ENCODE peak calls at places on chromosomes 7 and 10, in six cellular contexts. V is mammary epithelial cell, N is stomach, T is colonic mucosa, O is HCT116, X is IMR-90. J is an unnamed sample.

GRCh38 chr7:35519971-35520809 is 174.7 kb downstream of the HERPUD2 start:
- DNase-seq in V (peak), N (peak), T (peak), O (peak), X (peak), J (no peak)

GRCh38 chr10:14923972-14924371 is 29.9 kb downstream of the DCLRE1C start:
- DNase-seq in V (no peak), N (no peak), T (no peak), O (no peak), X (no peak), J (no peak)

GRCh38 chr7:34675749-34676374 is 17.8 kb downstream of the NPSR1 start:
- DNase-seq in V (no peak), N (no peak), T (no peak), O (peak), X (no peak), J (no peak)

GRCh38 chr10:121310151-121310711 is 288.0 kb downstream of the FGFR2 start:
- DNase-seq in V (peak), N (no peak), T (no peak), O (no peak), X (no peak), J (no peak)

GRCh38 chr10:11849272-11849671 is 26.1 kb downstream of the PROSER2 start:
- DNase-seq in V (peak), N (no peak), T (no peak), O (no peak), X (no peak), J (no peak)

GRCh38 chr10:44978570-44979280 is at the start of gene DEPP1:
- DNase-seq in V (peak), N (peak), T (peak), O (peak), X (peak), J (peak)

GRCh38 chr10:25493122-25493893 is 318.5 kb downstream of the GPR158 start:
- DNase-seq in V (peak), N (no peak), T (no peak), O (peak), X (peak), J (no peak)

GRCh38 chr10:27285093-27285492 is 44.5 kb upstream of the ACBD5 start:
- DNase-seq in V (peak), N (no peak), T (no peak), O (peak), X (peak), J (no peak)

GRCh38 chr10:77405771-77406241 is 231.8 kb downstream of the KCNMA1 start:
- DNase-seq in V (peak), N (peak), T (peak), O (peak), X (peak), J (no peak)

GRCh38 chr7:150420987-150421674 is 29.3 kb upstream of the GIMAP8 start:
- DNase-seq in V (peak), N (peak), T (peak), O (peak), X (peak), J (no peak)

GRCh38 chr10:52956451-52956850 is 183.9 kb upstream of the MBL2 start:
- DNase-seq in V (peak), N (no peak), T (no peak), O (no peak), X (peak), J (no peak)

GRCh38 chr7:39386718-39387117 is 179.5 kb upstream of the YAE1 start:
- DNase-seq in V (no peak), N (no peak), T (no peak), O (no peak), X (no peak), J (no peak)

GRCh38 chr10:107032700-107033401 is 131.7 kb downstream of the SORCS1 start:
- DNase-seq in V (no peak), N (no peak), T (no peak), O (no peak), X (no peak), J (no peak)

GRCh38 chr7:146709628-146710027 is 593.0 kb downstream of the CNTNAP2 start:
- DNase-seq in V (no peak), N (no peak), T (no peak), O (no peak), X (no peak), J (no peak)

GRCh38 chr10:91604936-91605534 is 27.8 kb downstream of the PPP1R3C start:
- DNase-seq in V (peak), N (no peak), T (no peak), O (no peak), X (peak), J (no peak)

GRCh38 chr7:100516135-100516812 is 22.7 kb upstream of the AGFG2 start:
- DNase-seq in V (peak), N (peak), T (no peak), O (no peak), X (peak), J (no peak)

GRCh38 chr7:76051840-76052239 is 3.9 kb downstream of the MDH2 start:
- DNase-seq in V (no peak), N (no peak), T (no peak), O (no peak), X (peak), J (no peak)

GRCh38 chr7:3194501-3195141 is 106.4 kb upstream of the SDK1 start:
- DNase-seq in V (peak), N (no peak), T (no peak), O (no peak), X (peak), J (no peak)
- TF ChIP-seq CTCF in V (no peak), N (no peak), T (no peak), O (peak), X (peak), J (peak)

DNA sequence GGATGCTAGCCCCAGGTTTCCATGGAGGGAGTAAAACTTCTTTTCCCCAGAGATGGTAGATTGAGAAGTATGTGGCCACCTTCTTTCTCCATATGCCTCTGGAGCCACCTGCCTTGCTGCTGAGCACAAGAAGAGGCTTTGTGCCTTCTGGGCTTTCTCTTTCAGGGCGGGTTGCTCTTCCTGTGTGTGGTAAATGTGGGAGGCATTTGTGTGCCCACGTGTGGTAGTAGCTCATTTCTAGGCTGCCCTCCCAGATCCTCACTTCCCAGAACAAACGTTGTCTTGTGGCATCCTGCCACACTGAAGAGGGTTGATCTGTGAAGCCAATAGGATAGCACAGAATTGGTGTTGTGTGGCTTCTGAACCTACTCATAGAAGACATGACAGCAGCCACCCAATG is 342.0 kb upstream of the PODXL start:
- DNase-seq in V (peak), N (no peak), T (no peak), O (no peak), X (no peak), J (peak)
- TF ChIP-seq CTCF in V (no peak), N (no peak), T (no peak), O (no peak), X (no peak), J (no peak)

GRCh38 chr10:35453855-35454532 is 117.7 kb downstream of the CCNY start:
- DNase-seq in V (peak), N (no peak), T (no peak), O (no peak), X (peak), J (no peak)
- TF ChIP-seq CTCF in V (no peak), N (no peak), T (no peak), O (no peak), X (no peak), J (no peak)

DNA sequence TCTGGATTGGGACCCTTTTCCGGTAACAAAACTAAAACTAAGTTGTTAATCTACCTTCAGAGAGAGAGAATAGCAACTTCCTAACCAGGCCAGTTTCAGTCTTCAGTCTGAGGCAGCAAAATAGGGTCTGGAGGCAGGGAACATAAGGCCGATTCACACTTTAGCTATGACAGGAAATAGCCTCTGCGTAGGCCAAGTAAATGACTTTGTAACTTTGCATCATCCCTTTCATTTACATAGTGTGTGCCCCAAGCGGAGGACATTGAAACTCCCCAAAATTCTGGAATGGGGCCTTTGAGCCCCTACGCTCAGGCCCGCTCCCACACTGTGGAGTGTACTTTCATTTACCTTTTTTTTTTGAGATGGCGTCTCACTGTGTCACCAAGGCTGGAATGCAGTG is 1.7 kb upstream of the UPP1 start:
- DNase-seq in V (peak), N (no peak), T (no peak), O (no peak), X (peak), J (peak)
- TF ChIP-seq CTCF in V (no peak), N (no peak), T (no peak), O (no peak), X (peak), J (no peak)

GRCh38 chr10:69662901-69663300 is 32.9 kb downstream of the FAM241B start:
- DNase-seq in V (no peak), N (no peak), T (no peak), O (no peak), X (no peak), J (no peak)

GRCh38 chr10:69668722-69669121 is 38.7 kb downstream of the FAM241B start:
- DNase-seq in V (no peak), N (no peak), T (no peak), O (no peak), X (no peak), J (no peak)

GRCh38 chr10:69666756-69667155 is 36.7 kb downstream of the FAM241B start:
- DNase-seq in V (no peak), N (no peak), T (no peak), O (no peak), X (no peak), J (no peak)

GRCh38 chr10:69663548-69663947 is 33.5 kb downstream of the FAM241B start:
- DNase-seq in V (no peak), N (no peak), T (no peak), O (no peak), X (no peak), J (no peak)

GRCh38 chr10:69665457-69666320 is 35.6 kb downstream of the FAM241B start:
- DNase-seq in V (no peak), N (no peak), T (no peak), O (no peak), X (no peak), J (no peak)
- TF ChIP-seq CTCF in V (no peak), N (no peak), T (no peak), O (no peak), X (no peak), J (no peak)

GRCh38 chr10:104045151-104046089 is 40.3 kb downstream of the COL17A1 start:
- DNase-seq in V (no peak), N (peak), T (peak), O (peak), X (peak), J (peak)
- TF ChIP-seq CTCF in V (peak), N (no peak), T (peak), O (peak), X (peak), J (peak)

GRCh38 chr7:118104812-118105441 is 79.0 kb upstream of the LSM8 start:
- DNase-seq in V (peak), N (no peak), T (no peak), O (peak), X (peak), J (no peak)
- TF ChIP-seq CTCF in V (peak), N (no peak), T (peak), O (peak), X (peak), J (peak)